ENCODE peak calls at places on chromosomes 4 and X, in eight cellular contexts. C is heart left ventricle; R is frontal cortex; E is DMS153; Q is H54; B is NCI-H69; Z is activated T-cell treated with anti-CD3 and anti-CD28 coated beads, Interleukin-2, amount 50 U/mL, for 72 hours; U is activated naive CD4-positive, alpha-beta T cell treated with anti-CD3 and anti-CD28 coated beads for 36 hours. V is an unnamed sample.

GRCh38 chrX:21056636-21057035 is 317.6 kb upstream of the CNKSR2 start:
- DNase-seq in Q (no peak), E (no peak), B (no peak), R (no peak), U (no peak), Z (no peak), C (no peak), V (no peak)

GRCh38 chrX:4735299-4735698 is 1021.9 kb upstream of the PRKX start:
- DNase-seq in E (no peak), C (no peak), R (no peak), U (no peak), Q (no peak), Z (no peak), B (no peak), V (no peak)

GRCh38 chr4:81031389-81032173 is 1.1 kb downstream of the BMP3 start:
- DNase-seq in B (peak), Z (no peak), C (no peak), U (no peak), Q (no peak), E (peak), R (no peak), V (peak)

GRCh38 chr4:90007494-90008167 is 113.0 kb downstream of the MMRN1 start:
- DNase-seq in E (no peak), B (peak), Z (no peak), Q (no peak), U (no peak), R (no peak), C (no peak), V (peak)

GRCh38 chr4:80005863-80006262 is 67.2 kb downstream of the ANTXR2 start:
- DNase-seq in U (peak), Z (peak), R (no peak), B (no peak), E (no peak), Q (no peak), C (no peak), V (no peak)

GRCh38 chr4:15007201-15007600 is 4.9 kb downstream of the CPEB2 start:
- DNase-seq in R (no peak), Q (no peak), C (no peak), U (no peak), Z (no peak), E (no peak), B (no peak), V (no peak)

GRCh38 chr4:38385286-38386010 is 278.6 kb upstream of the KLF3 start:
- DNase-seq in Z (no peak), U (no peak), R (no peak), B (peak), Q (no peak), E (no peak), C (no peak), V (no peak)

GRCh38 chrX:129544780-129545179 is 4.7 kb downstream of the OCRL start:
- DNase-seq in C (no peak), R (no peak), Q (no peak), B (no peak), U (no peak), Z (no peak), E (no peak), V (no peak)

GRCh38 chr4:118313098-118313497 is 39.7 kb downstream of the PRSS12 start:
- DNase-seq in R (no peak), C (no peak), Q (no peak), E (no peak), Z (no peak), B (no peak), U (no peak), V (peak)

GRCh38 chrX:108699368-108699767 is 37.0 kb downstream of the IRS4 start:
- DNase-seq in Z (no peak), B (peak), E (no peak), Q (no peak), C (no peak), R (no peak), U (no peak), V (peak)

GRCh38 chrX:7941390-7942042 is 14.3 kb upstream of the PNPLA4 start:
- DNase-seq in B (peak), U (peak), E (no peak), Z (no peak), C (no peak), R (peak), Q (no peak), V (peak)

GRCh38 chr4:174460684-174461083 is 61.6 kb downstream of the HPGD start:
- DNase-seq in B (no peak), U (no peak), Q (no peak), E (no peak), C (no peak), R (no peak), Z (no peak), V (no peak)

GRCh38 chr4:30720656-30721352 is 635 bp downstream of the PCDH7 start:
- DNase-seq in U (no peak), Q (no peak), Z (no peak), C (peak), E (no peak), R (peak), B (peak), V (peak)

GRCh38 chrX:46574941-46575381 is 1.4 kb downstream of the CHST7 start:
- DNase-seq in E (peak), Z (peak), B (peak), Q (no peak), R (no peak), U (peak), C (peak), V (peak)

GRCh38 chrX:153819398-153820083 is 10.8 kb downstream of the PDZD4 start:
- DNase-seq in R (peak), B (peak), U (no peak), E (no peak), C (no peak), Q (no peak), Z (no peak), V (peak)

GRCh38 chrX:23797371-23798128 is 14.6 kb downstream of the SAT1 start:
- DNase-seq in Q (no peak), C (no peak), R (no peak), U (no peak), Z (no peak), E (peak), B (no peak), V (no peak)

GRCh38 chrX:136711147-136711546 is 63.2 kb downstream of the CD40LG start:
- DNase-seq in R (no peak), B (peak), Q (no peak), Z (no peak), C (peak), U (peak), E (peak), V (peak)

GRCh38 chr4:184331155-184331995 is 113.7 kb upstream of the ENPP6 start:
- DNase-seq in R (no peak), Q (no peak), E (peak), U (no peak), B (peak), Z (no peak), C (no peak), V (no peak)

V was measured in NCI-H82.